ENCODE peak calls at places on chromosomes 4 and X, in five cellular contexts. A is pulmonary artery endothelial cell; Q is tibial nerve; H is ecto neural progenitor cell; O is activated CD4-positive, alpha-beta T cell treated with anti-CD3 and anti-CD28 coated beads for 1 hour. G is an unnamed sample.

GRCh38 chr4:1196421-1197183 is 24.2 kb upstream of the SPON2 start:
- DNase-seq in H (no peak), O (peak), Q (no peak), A (no peak), G (no peak)

GRCh38 chr4:20353646-20354045 is 101.9 kb downstream of the SLIT2 start:
- DNase-seq in O (no peak), Q (no peak), A (no peak), H (no peak), G (no peak)

GRCh38 chrX:53088136-53088974 is 5.6 kb upstream of the KANTR start:
- DNase-seq in H (peak), Q (peak), O (peak), A (peak), G (peak)

GRCh38 chr4:55214172-55214571 is 88.8 kb upstream of the KDR start:
- DNase-seq in H (no peak), A (peak), O (no peak), Q (no peak), G (no peak)

GRCh38 chrX:132520213-132520612 is 31.4 kb upstream of the MBNL3 start:
- DNase-seq in A (no peak), O (no peak), H (no peak), Q (no peak), G (no peak)

GRCh38 chrX:124940536-124940935 is 379.1 kb upstream of the TEX13C start:
- DNase-seq in O (no peak), Q (no peak), H (no peak), A (no peak), G (no peak)

GRCh38 chrX:30930679-30931078 is 41.6 kb upstream of the TAB3 start:
- DNase-seq in O (no peak), A (no peak), Q (no peak), H (no peak), G (no peak)

GRCh38 chr4:114599231-114600065 is 841 bp downstream of the UGT8 start:
- DNase-seq in Q (no peak), H (peak), O (no peak), A (no peak), G (no peak)

GRCh38 chrX:29903365-29903764 is 312.0 kb upstream of the MAGEB2 start:
- DNase-seq in Q (no peak), H (no peak), O (no peak), A (no peak), G (no peak)

GRCh38 chrX:40402771-40403533 is 177.8 kb upstream of the ATP6AP2 start:
- DNase-seq in H (no peak), A (no peak), Q (peak), O (no peak), G (no peak)

GRCh38 chrX:15781964-15782711 is 8.1 kb upstream of the ZRSR2 start:
- DNase-seq in H (no peak), O (no peak), A (no peak), Q (no peak), G (no peak)

GRCh38 chr4:106162278-106162677 is 153.7 kb downstream of the TBCK start:
- DNase-seq in O (no peak), H (no peak), A (no peak), Q (no peak), G (no peak)

GRCh38 chr4:128780688-128781087 is 28.8 kb upstream of the JADE1 start:
- DNase-seq in A (no peak), Q (no peak), H (no peak), O (no peak), G (no peak)